ENCODE peak calls at places on chromosomes 6 and 20, in nine cellular contexts. One of them, this sample, is unnamed.

GRCh38 chr6:94300424-94301144 is 881.2 kb upstream of the EPHA7 start:
- DNase-seq in fibroblast of lung: no peak
- DNase-seq in neural progenitor cell: no peak
- DNase-seq in IMR-90: no peak
- DNase-seq in A673: no peak
- DNase-seq in prostate gland: no peak
- DNase-seq in uterus: no peak
- DNase-seq in CD4-positive, alpha-beta T cell: no peak
- DNase-seq in WTC11: no peak
- DNase-seq in this sample: no peak

GRCh38 chr6:92577077-92577719 is 842.2 kb downstream of the EPHA7 start:
- DNase-seq in fibroblast of lung: peak; percentile 84
- DNase-seq in neural progenitor cell: peak; percentile 45
- DNase-seq in IMR-90: peak; percentile 50
- DNase-seq in A673: no peak
- DNase-seq in prostate gland: no peak
- DNase-seq in uterus: no peak
- DNase-seq in CD4-positive, alpha-beta T cell: no peak
- DNase-seq in WTC11: peak; percentile 18
- DNase-seq in this sample: peak; percentile 21

GRCh38 chr6:122049341-122049740 is 350.1 kb upstream of the HSF2 start:
- DNase-seq in fibroblast of lung: peak; percentile 46
- DNase-seq in neural progenitor cell: peak; percentile 50
- DNase-seq in IMR-90: peak; percentile 38
- DNase-seq in A673: peak; percentile 64
- DNase-seq in prostate gland: peak; percentile 21
- DNase-seq in uterus: no peak
- DNase-seq in CD4-positive, alpha-beta T cell: no peak
- DNase-seq in WTC11: peak; percentile 18
- DNase-seq in this sample: peak; percentile 17

GRCh38 chr20:24684954-24685691 is 215.7 kb downstream of the SYNDIG1 start:
- DNase-seq in fibroblast of lung: no peak
- DNase-seq in neural progenitor cell: peak; percentile 52
- DNase-seq in IMR-90: no peak
- DNase-seq in A673: no peak
- DNase-seq in prostate gland: no peak
- DNase-seq in uterus: no peak
- DNase-seq in CD4-positive, alpha-beta T cell: peak; percentile 28
- DNase-seq in WTC11: peak; percentile 30
- DNase-seq in this sample: no peak

GRCh38 chr6:111938710-111939109 is 65.5 kb upstream of the FYN start:
- DNase-seq in fibroblast of lung: peak; percentile 91
- DNase-seq in neural progenitor cell: no peak
- DNase-seq in IMR-90: peak; percentile 93
- DNase-seq in A673: no peak
- DNase-seq in prostate gland: no peak
- DNase-seq in uterus: no peak
- DNase-seq in CD4-positive, alpha-beta T cell: no peak
- DNase-seq in WTC11: no peak
- DNase-seq in this sample: peak; percentile 52

GRCh38 chr6:37741757-37742400 is 44.2 kb upstream of the MDGA1 start:
- DNase-seq in fibroblast of lung: no peak
- DNase-seq in neural progenitor cell: peak; percentile 56
- DNase-seq in IMR-90: no peak
- DNase-seq in A673: peak; percentile 41
- DNase-seq in prostate gland: no peak
- DNase-seq in uterus: no peak
- DNase-seq in CD4-positive, alpha-beta T cell: no peak
- DNase-seq in WTC11: peak; percentile 64
- DNase-seq in this sample: peak; percentile 34

GRCh38 chr6:25991785-25992412 is 29.3 kb downstream of the TRIM38 start:
- DNase-seq in fibroblast of lung: peak; percentile 56
- DNase-seq in neural progenitor cell: peak; percentile 72
- DNase-seq in IMR-90: peak; percentile 51
- DNase-seq in A673: peak; percentile 47
- DNase-seq in prostate gland: peak; percentile 25
- DNase-seq in uterus: peak; percentile 65
- DNase-seq in CD4-positive, alpha-beta T cell: peak; percentile 48
- DNase-seq in WTC11: peak; percentile 48
- DNase-seq in this sample: peak; percentile 54

GRCh38 chr6:108958900-108959770 is 110.9 kb downstream of the ARMC2 start:
- DNase-seq in fibroblast of lung: no peak
- DNase-seq in neural progenitor cell: no peak
- DNase-seq in IMR-90: no peak
- DNase-seq in A673: no peak
- DNase-seq in prostate gland: no peak
- DNase-seq in uterus: no peak
- DNase-seq in CD4-positive, alpha-beta T cell: no peak
- DNase-seq in WTC11: no peak
- DNase-seq in this sample: no peak

GRCh38 chr6:6546318-6547110 is 42.0 kb upstream of the LY86 start:
- DNase-seq in fibroblast of lung: peak; percentile 37
- DNase-seq in neural progenitor cell: peak; percentile 79
- DNase-seq in IMR-90: peak; percentile 1
- DNase-seq in A673: no peak
- DNase-seq in prostate gland: no peak
- DNase-seq in uterus: peak; percentile 23
- DNase-seq in CD4-positive, alpha-beta T cell: peak; percentile 36
- DNase-seq in WTC11: peak; percentile 62
- DNase-seq in this sample: no peak

GRCh38 chr6:96466149-96466863 is 55.3 kb upstream of the UFL1 start:
- DNase-seq in fibroblast of lung: peak; percentile 3
- DNase-seq in neural progenitor cell: no peak
- DNase-seq in IMR-90: no peak
- DNase-seq in A673: no peak
- DNase-seq in prostate gland: no peak
- DNase-seq in uterus: no peak
- DNase-seq in CD4-positive, alpha-beta T cell: no peak
- DNase-seq in WTC11: no peak
- DNase-seq in this sample: no peak

GRCh38 chr6:100554228-100554627 is 89.5 kb upstream of the SIM1 start:
- DNase-seq in fibroblast of lung: no peak
- DNase-seq in neural progenitor cell: no peak
- DNase-seq in IMR-90: no peak
- DNase-seq in A673: no peak
- DNase-seq in prostate gland: no peak
- DNase-seq in uterus: no peak
- DNase-seq in CD4-positive, alpha-beta T cell: no peak
- DNase-seq in WTC11: no peak
- DNase-seq in this sample: peak; percentile 18

DNA sequence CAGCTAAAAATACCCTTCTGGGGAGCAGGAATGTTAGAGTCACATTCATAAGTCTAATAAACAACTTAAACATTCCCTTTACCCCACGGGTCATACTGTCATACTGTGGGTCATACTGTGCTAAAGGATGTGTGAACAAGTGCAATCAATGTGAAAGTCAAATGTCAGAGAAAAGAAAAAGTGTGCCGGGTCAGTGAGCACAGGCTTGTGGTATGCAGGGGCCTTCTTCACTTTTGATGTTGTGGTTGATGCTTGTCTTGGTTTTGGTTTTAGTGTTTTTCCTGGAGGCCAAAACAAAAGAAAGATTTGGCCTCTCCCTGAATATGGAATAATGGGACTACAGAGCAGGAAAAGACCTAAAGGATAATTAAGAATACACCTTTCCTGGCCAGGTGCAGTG is 267.9 kb upstream of the PLN start:
- DNase-seq in fibroblast of lung: peak; percentile 39
- DNase-seq in neural progenitor cell: no peak
- DNase-seq in IMR-90: peak; percentile 21
- DNase-seq in A673: no peak
- DNase-seq in prostate gland: no peak
- DNase-seq in uterus: no peak
- DNase-seq in CD4-positive, alpha-beta T cell: no peak
- DNase-seq in WTC11: no peak
- DNase-seq in this sample: no peak
- TF ChIP-seq CTCF in fibroblast of lung: no peak
- TF ChIP-seq CTCF in neural progenitor cell: no peak
- TF ChIP-seq CTCF in IMR-90: no peak
- TF ChIP-seq CTCF in A673: no peak
- TF ChIP-seq CTCF in prostate gland: no peak
- TF ChIP-seq CTCF in uterus: no peak
- TF ChIP-seq CTCF in CD4-positive, alpha-beta T cell: no peak
- TF ChIP-seq CTCF in WTC11: no peak
- TF ChIP-seq CTCF in this sample: no peak

GRCh38 chr6:19369770-19370169 is 467.4 kb upstream of the ID4 start:
- DNase-seq in fibroblast of lung: peak; percentile 7
- DNase-seq in neural progenitor cell: peak; percentile 49
- DNase-seq in IMR-90: no peak
- DNase-seq in A673: no peak
- DNase-seq in prostate gland: no peak
- DNase-seq in uterus: no peak
- DNase-seq in CD4-positive, alpha-beta T cell: no peak
- DNase-seq in WTC11: no peak
- DNase-seq in this sample: no peak

GRCh38 chr6:19368511-19368910 is 468.7 kb upstream of the ID4 start:
- DNase-seq in fibroblast of lung: peak; percentile 75
- DNase-seq in neural progenitor cell: peak; percentile 2
- DNase-seq in IMR-90: peak; percentile 6
- DNase-seq in A673: peak; percentile 14
- DNase-seq in prostate gland: no peak
- DNase-seq in uterus: no peak
- DNase-seq in CD4-positive, alpha-beta T cell: no peak
- DNase-seq in WTC11: no peak
- DNase-seq in this sample: peak; percentile 65
- TF ChIP-seq CTCF in fibroblast of lung: no peak
- TF ChIP-seq CTCF in neural progenitor cell: no peak
- TF ChIP-seq CTCF in IMR-90: no peak
- TF ChIP-seq CTCF in A673: no peak
- TF ChIP-seq CTCF in prostate gland: no peak
- TF ChIP-seq CTCF in uterus: no peak
- TF ChIP-seq CTCF in CD4-positive, alpha-beta T cell: no peak
- TF ChIP-seq CTCF in WTC11: no peak
- TF ChIP-seq CTCF in this sample: peak; percentile 19

DNA sequence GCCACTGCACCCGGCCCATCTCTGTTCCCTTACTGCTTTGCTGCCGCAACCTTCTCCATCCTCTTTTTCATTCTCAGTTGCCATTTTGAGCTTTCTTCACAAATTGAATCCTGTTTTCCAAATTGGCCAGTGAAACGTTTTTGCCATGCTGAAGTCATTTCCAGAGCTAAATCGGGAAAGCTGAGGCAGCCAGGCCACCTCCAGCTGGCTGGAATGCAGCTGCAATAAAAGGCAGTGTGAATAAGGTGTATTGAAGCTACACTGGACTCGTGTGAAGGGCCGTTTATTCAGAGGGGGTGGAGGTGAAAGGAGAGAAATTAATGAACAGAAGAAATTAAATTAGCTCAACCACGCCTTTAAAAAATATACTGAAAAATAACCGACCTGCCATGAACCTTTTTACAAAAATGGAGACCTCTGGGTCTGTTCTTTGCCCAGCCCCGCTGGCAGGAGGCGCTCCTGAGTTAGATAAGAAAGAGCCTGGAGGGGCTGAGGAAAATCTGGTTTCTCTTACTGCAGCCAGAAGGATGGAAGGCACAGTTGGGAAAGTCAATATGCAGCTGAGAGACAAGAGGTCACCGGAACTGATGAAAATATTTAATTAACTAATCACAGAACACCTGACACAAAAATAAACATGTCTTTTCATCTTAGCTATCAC is 283.9 kb downstream of the FOXC1 start:
- DNase-seq in fibroblast of lung: no peak
- DNase-seq in neural progenitor cell: peak; percentile 63
- DNase-seq in IMR-90: no peak
- DNase-seq in A673: peak; percentile 21
- DNase-seq in prostate gland: no peak
- DNase-seq in uterus: no peak
- DNase-seq in CD4-positive, alpha-beta T cell: no peak
- DNase-seq in WTC11: peak; percentile 64
- DNase-seq in this sample: no peak
- TF ChIP-seq CTCF in fibroblast of lung: peak; percentile 34
- TF ChIP-seq CTCF in neural progenitor cell: peak; percentile 70
- TF ChIP-seq CTCF in IMR-90: peak; percentile 34
- TF ChIP-seq CTCF in A673: peak; percentile 42
- TF ChIP-seq CTCF in prostate gland: no peak
- TF ChIP-seq CTCF in uterus: no peak
- TF ChIP-seq CTCF in CD4-positive, alpha-beta T cell: no peak
- TF ChIP-seq CTCF in WTC11: peak; percentile 16
- TF ChIP-seq CTCF in this sample: no peak

DNA sequence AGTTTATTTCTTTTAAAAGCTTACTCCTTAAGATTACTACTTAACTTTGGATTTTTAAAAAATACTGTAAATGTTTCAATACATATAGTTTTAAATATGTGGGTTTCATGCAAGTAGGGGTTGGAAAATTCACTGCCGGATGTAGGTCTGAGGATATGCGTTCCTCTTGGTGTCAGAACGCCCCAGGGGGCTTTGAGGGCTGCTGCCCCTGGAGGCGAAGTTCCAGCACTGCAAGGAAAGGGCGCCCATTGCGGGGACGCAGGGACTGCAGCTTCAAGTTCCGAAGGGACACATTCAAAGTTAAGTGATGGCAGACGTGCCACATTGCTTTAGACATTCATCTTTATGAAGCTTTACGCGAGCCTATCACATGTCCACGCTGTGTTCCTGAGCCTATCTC is 152.9 kb downstream of the SOD2 start:
- DNase-seq in fibroblast of lung: no peak
- DNase-seq in neural progenitor cell: peak; percentile 59
- DNase-seq in IMR-90: no peak
- DNase-seq in A673: peak; percentile 30
- DNase-seq in prostate gland: no peak
- DNase-seq in uterus: no peak
- DNase-seq in CD4-positive, alpha-beta T cell: no peak
- DNase-seq in WTC11: peak; percentile 82
- DNase-seq in this sample: no peak
- TF ChIP-seq CTCF in fibroblast of lung: peak; percentile 23
- TF ChIP-seq CTCF in neural progenitor cell: peak; percentile 64
- TF ChIP-seq CTCF in IMR-90: peak; percentile 4
- TF ChIP-seq CTCF in A673: peak; percentile 52
- TF ChIP-seq CTCF in prostate gland: no peak
- TF ChIP-seq CTCF in uterus: no peak
- TF ChIP-seq CTCF in CD4-positive, alpha-beta T cell: no peak
- TF ChIP-seq CTCF in WTC11: peak; percentile 66
- TF ChIP-seq CTCF in this sample: no peak

GRCh38 chr6:40852667-40853383 is 186.2 kb downstream of the UNC5CL start:
- DNase-seq in fibroblast of lung: no peak
- DNase-seq in neural progenitor cell: peak; percentile 33
- DNase-seq in IMR-90: no peak
- DNase-seq in A673: peak; percentile 27
- DNase-seq in prostate gland: no peak
- DNase-seq in uterus: no peak
- DNase-seq in CD4-positive, alpha-beta T cell: no peak
- DNase-seq in WTC11: peak; percentile 68
- DNase-seq in this sample: peak; percentile 34
- TF ChIP-seq CTCF in fibroblast of lung: peak; percentile 41
- TF ChIP-seq CTCF in neural progenitor cell: peak; percentile 57
- TF ChIP-seq CTCF in IMR-90: peak; percentile 12
- TF ChIP-seq CTCF in A673: peak; percentile 64
- TF ChIP-seq CTCF in prostate gland: no peak
- TF ChIP-seq CTCF in uterus: no peak
- TF ChIP-seq CTCF in CD4-positive, alpha-beta T cell: peak; percentile 18
- TF ChIP-seq CTCF in WTC11: no peak
- TF ChIP-seq CTCF in this sample: peak; percentile 28

This sample was measured in MCF 10A.